ENCODE peak calls at places on chromosome 2, in four cellular contexts. S, X, O and F are unnamed samples.

GRCh38 chr2:239695728-239696240 is 295.0 kb upstream of the HDAC4 start:
- DNase-seq in O (no peak), S (peak), X (no peak), F (no peak)

GRCh38 chr2:109497911-109498870 is 115.6 kb downstream of the SEPTIN10 start:
- DNase-seq in X (no peak), O (no peak), S (no peak), F (no peak)

GRCh38 chr2:152782171-152782570 is 63.8 kb downstream of the ARL6IP6 start:
- DNase-seq in O (no peak), X (no peak), S (no peak), F (no peak)

GRCh38 chr2:63189026-63189425 is 138.4 kb downstream of the OTX1 start:
- DNase-seq in X (peak), O (peak), S (peak), F (peak)

GRCh38 chr2:233295891-233296290 is 11.7 kb upstream of the SAG start:
- DNase-seq in X (no peak), O (no peak), S (no peak), F (no peak)

GRCh38 chr2:197113221-197113831 is 186.8 kb upstream of the PGAP1 start:
- DNase-seq in O (peak), S (no peak), X (peak), F (peak)

GRCh38 chr2:211869134-211869533 is 669.5 kb downstream of the ERBB4 start:
- DNase-seq in S (no peak), O (no peak), X (no peak), F (no peak)

GRCh38 chr2:38074775-38075435 is 1.0 kb downstream of the CYP1B1 start:
- DNase-seq in S (peak), O (no peak), X (no peak), F (no peak)

GRCh38 chr2:28691774-28692281 is 59.8 kb upstream of the PPP1CB start:
- DNase-seq in O (peak), X (no peak), S (peak), F (peak)

GRCh38 chr2:102872388-102872787 is 110.6 kb downstream of the TMEM182 start:
- DNase-seq in X (no peak), S (no peak), O (no peak), F (no peak)

GRCh38 chr2:132009874-132010521 is 151.8 kb downstream of the ANKRD30BL start:
- DNase-seq in O (no peak), X (no peak), S (peak), F (no peak)

GRCh38 chr2:95525294-95526035 is 40.9 kb upstream of the TRIM43B start:
- DNase-seq in S (no peak), O (no peak), X (no peak), F (no peak)

GRCh38 chr2:9263388-9263787 is 56.8 kb downstream of the ASAP2 start:
- DNase-seq in S (no peak), O (no peak), X (no peak), F (no peak)

GRCh38 chr2:30655660-30656059 is 151.6 kb downstream of the CAPN13 start:
- DNase-seq in X (no peak), O (no peak), S (peak), F (peak)

GRCh38 chr2:177129610-177130009 is 83.0 kb upstream of the HNRNPA3 start:
- DNase-seq in O (no peak), X (no peak), S (no peak), F (no peak)

GRCh38 chr2:182004945-182005344 is 19.3 kb downstream of the PPP1R1C start:
- DNase-seq in X (no peak), O (no peak), S (no peak), F (no peak)

DNA sequence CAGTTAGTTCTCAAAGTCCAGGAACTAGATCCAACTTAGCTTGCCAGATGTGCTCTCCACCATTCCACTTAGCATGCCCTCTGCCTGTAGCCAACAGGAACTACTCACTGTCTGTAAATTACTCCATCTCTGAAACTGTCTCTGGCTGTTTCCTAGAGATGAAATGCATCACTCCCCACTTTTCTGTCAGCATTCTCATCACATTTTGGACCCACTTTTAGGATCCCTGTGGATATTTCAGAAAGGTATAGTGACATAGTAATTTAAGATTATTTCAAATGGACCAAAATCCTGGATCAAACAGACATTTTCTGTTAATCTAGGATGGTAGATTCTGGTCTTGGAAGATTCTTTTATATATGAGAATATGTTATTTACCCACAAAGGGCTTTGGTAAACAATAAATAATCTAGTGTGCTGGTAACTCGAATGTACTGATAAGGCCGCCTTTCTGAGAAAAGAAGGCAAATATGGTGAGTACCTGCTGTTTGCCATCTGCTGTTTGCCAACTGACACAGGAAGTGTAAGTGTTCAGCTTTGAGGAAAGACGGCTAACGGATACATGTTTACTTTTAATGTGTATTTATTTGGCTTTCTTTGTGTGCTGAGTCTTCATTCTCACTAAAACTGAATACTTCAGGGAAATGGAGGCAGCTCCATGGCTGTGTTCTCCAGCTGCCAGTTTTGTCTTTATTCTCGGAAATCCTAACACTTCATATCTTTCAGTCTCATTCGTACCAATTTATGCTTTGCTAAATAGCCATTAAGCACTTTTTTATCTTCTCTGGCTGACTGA is 79.5 kb downstream of the EVA1A start:
- DNase-seq in X (no peak), S (peak), O (no peak), F (peak)
- TF ChIP-seq CTCF in X (peak), S (peak), O (no peak), F (peak)

GRCh38 chr2:86372133-86372532 is 34.7 kb upstream of the REEP1 start:
- DNase-seq in S (no peak), O (no peak), X (no peak), F (no peak)

GRCh38 chr2:86371482-86372002 is 34.1 kb upstream of the REEP1 start:
- DNase-seq in X (no peak), O (no peak), S (no peak), F (no peak)

GRCh38 chr2:86372641-86373502 is 35.4 kb upstream of the REEP1 start:
- DNase-seq in O (peak), X (no peak), S (peak), F (peak)

GRCh38 chr2:86368181-86368824 is 30.9 kb upstream of the REEP1 start:
- DNase-seq in O (peak), S (peak), X (peak), F (peak)

GRCh38 chr2:86370579-86370978 is 33.2 kb upstream of the REEP1 start:
- DNase-seq in X (no peak), O (no peak), S (no peak), F (no peak)
- TF ChIP-seq CTCF in X (no peak), O (no peak), S (peak), F (no peak)

DNA sequence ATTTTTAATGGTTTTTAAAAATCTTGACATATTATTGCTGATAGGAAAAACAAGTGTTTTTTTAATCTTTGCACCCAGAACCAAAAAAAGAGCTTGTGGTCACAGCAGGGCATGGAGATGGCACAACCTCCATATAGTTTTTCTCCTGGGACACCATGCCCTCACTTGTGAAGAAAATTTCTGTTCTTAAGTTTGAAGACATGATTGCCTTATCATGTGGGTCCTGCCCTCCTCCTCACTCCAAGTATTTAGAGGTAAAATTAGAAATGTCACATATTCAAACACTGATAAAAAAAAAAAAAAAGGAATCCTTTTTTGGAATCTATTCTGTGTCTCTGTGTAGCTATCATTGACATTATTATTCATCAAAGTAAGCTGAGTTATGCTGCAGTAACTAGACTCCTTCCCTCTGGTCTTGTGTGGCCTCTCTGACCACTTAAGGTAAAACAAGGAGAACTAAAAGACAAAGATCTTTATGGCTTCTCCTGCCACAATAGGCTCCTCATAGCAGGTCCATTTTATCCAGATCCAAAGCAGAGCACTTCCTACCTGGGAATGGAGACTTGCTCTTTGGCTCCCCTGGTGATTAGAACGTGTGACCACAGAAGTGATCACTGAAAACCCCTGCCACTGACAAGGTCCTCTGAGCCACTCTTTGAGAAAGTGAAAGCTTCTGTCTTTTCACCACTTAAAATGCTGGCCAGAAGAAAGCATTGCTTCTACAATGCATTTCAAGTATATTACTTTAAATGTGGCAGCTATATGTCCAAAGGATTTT is 19.8 kb downstream of the ADD2 start:
- DNase-seq in X (no peak), O (no peak), S (no peak), F (no peak)
- TF ChIP-seq CTCF in X (peak), O (no peak), S (peak), F (no peak)

DNA sequence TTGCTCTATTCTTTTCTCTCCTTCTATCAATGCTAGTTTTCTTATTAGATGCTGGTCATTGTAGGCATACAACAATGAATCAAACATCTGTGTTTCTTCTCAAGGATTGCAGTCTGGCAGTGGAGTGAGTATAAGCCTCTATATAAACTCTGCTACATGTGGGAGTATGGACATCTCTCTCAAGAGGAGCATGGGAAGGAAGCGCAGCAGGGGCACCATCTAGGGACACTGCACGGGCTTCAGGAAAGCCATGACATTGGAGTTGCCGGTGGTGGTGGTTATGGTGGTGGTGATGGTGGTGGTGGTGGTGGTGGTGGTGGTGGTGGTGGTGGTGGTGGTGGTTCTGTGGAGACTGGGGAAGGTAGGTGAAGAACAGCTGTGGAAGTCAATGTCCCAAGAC is 462.6 kb downstream of the RNF144A start:
- DNase-seq in O (no peak), X (no peak), S (peak), F (no peak)
- TF ChIP-seq CTCF in O (no peak), X (peak), S (peak), F (no peak)

GRCh38 chr2:169982929-169983328 is 155.7 kb downstream of the UBR3 start:
- DNase-seq in O (no peak), S (no peak), X (no peak), F (no peak)

GRCh38 chr2:169980643-169981042 is 153.4 kb downstream of the UBR3 start:
- DNase-seq in X (no peak), S (no peak), O (no peak), F (no peak)

GRCh38 chr2:169980001-169980400 is 152.7 kb downstream of the UBR3 start:
- DNase-seq in S (no peak), X (no peak), O (no peak), F (no peak)

GRCh38 chr2:169979025-169979424 is 151.8 kb downstream of the UBR3 start:
- DNase-seq in S (no peak), O (no peak), X (no peak), F (peak)

DNA sequence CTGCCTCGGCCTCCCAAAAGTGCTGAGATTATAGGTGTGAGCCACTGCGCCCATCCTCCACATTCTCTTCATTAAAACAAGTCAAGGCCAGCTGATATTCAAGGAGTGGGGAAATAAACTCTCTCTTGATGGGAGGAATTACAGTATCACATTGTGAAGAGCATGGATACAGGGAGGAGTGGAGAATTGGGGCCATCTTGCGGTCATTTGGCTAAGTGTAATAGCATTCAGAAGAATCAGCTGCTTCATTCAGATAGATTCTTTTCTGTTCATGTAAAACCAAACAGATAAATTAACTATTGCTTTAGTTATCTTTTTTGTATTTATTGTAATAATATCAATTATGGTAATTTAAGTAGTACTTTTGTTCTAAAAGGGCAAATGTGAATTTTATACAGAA is 156.3 kb downstream of the UBR3 start:
- DNase-seq in O (no peak), S (peak), X (no peak), F (no peak)
- TF ChIP-seq CTCF in O (no peak), S (peak), X (peak), F (no peak)

GRCh38 chr2:60488291-60488690 is 65.2 kb downstream of the BCL11A start:
- DNase-seq in S (no peak), X (no peak), O (no peak), F (no peak)

GRCh38 chr2:60485550-60485949 is 67.9 kb downstream of the BCL11A start:
- DNase-seq in X (no peak), S (no peak), O (no peak), F (no peak)

GRCh38 chr2:60485055-60485454 is 68.4 kb downstream of the BCL11A start:
- DNase-seq in S (peak), X (no peak), O (no peak), F (no peak)

GRCh38 chr2:60484080-60484737 is 69.2 kb downstream of the BCL11A start:
- DNase-seq in O (no peak), S (peak), X (no peak), F (peak)

GRCh38 chr2:60486067-60486466 is 67.4 kb downstream of the BCL11A start:
- DNase-seq in S (peak), X (no peak), O (no peak), F (no peak)
- TF ChIP-seq CTCF in S (no peak), X (no peak), O (no peak), F (no peak)

DNA sequence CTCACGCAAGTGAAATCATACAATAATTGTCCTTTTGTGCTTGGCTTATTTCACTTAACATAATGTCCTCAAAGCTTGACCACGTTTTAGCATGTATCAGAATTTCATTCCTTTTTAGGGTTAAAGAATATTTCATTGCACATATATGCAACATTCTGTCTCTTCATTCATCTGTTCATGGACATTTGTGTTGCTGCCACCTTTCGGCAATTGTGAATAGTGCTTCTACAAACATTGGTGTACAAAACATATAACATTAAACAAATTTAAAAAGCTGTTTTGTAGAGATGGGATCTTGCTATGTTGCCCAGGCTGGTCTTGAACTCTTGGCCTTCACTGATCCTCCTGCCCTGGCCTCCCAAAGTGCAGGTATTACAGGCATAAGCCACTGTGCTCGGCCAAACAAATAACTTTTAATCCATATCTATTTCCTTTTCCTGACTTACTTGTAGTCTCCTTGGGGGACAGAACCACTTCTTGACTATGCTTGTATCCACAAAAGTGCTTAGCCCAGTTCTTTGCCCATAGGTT is 209.3 kb downstream of the SLC4A3 start:
- DNase-seq in O (peak), X (no peak), S (peak), F (peak)
- TF ChIP-seq CTCF in O (peak), X (peak), S (peak), F (peak)

DNA sequence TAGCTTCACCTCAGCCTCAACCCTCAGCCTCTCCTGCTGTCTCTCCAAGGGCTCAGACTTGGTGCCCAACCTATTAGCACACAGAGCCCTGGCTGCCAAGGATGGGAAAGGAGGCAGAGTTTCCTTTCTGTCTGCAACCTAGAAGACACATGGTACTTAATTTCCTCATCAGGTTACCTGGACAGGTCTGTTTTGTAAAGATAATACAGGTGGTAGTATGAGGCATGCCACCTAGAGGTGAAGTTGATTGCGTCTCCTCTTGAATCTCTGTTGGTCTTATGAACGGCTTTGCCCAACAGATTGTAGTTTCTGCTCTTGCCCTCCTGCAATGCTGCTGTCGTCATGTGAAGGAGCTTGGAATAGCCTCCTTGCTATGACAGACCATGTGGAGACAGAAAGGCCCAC is 44.5 kb upstream of the RMND5A start:
- DNase-seq in X (no peak), S (peak), O (peak), F (no peak)
- TF ChIP-seq CTCF in X (no peak), S (peak), O (no peak), F (no peak)

DNA sequence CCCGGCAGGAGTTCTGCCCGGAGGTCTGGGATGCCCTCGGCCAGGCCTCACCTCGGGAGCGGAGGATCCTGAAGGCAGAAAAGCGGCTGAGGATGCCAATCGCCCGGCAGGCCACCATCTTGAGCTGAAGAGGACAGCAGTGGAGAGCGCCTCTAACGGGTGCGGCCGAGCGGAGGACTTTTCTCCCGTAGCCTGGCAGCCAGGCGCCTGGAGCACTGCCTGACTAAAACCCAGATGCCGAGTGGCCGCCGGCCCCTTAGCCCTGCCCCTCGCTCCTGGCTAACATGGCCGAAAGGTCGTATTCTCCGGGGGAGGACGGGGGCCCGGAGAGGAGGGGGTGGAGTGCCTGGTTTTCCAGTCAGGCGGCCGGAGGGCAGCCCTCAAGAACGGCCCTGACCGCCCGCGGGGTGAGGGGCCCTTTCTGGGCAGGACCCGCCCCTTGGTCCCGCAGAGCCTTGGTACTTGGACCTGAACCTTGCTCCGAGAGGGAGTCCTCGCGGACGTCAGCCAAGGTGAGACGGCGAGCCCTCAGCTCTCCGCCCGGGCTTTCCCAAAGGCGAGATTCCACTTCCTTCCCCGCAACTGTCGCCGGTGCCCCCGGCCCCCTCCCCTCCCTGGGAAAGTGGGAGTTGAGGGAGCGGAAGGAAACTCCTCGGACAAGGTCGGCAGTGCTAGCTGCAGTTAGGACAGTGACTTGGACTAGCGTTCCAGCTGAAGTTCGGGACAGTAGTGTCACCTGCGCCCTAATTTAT is at the start of the genes HADHA and HADHB:
- DNase-seq in O (peak), S (peak), X (peak), F (peak)
- TF ChIP-seq CTCF in O (peak), S (peak), X (peak), F (peak)